ENCODE peak calls at places on chromosomes 5 and 9, in four cellular contexts. K, W, A and H are unnamed samples.

GRCh38 chr5:73625905-73626811 is at the start of gene ARHGEF28:
- DNase-seq in W (peak; percentile 80), A (peak; percentile 77), K (no peak), H (peak; percentile 82)

GRCh38 chr5:68554566-68555279 is 339.2 kb downstream of the PIK3R1 start:
- DNase-seq in K (no peak), W (no peak), A (peak; percentile 41), H (peak; percentile 95)

GRCh38 chr5:135446186-135446585 is 962 bp downstream of the DCANP1 start:
- DNase-seq in W (no peak), K (no peak), A (no peak), H (no peak)

GRCh38 chr9:94991961-94992907 is 265.7 kb downstream of the AOPEP start:
- DNase-seq in K (no peak), A (no peak), W (no peak), H (no peak)

GRCh38 chr9:127796899-127797370 is 5.7 kb upstream of the FPGS start:
- DNase-seq in K (no peak), A (no peak), W (peak; percentile 4), H (no peak)

GRCh38 chr9:17929506-17929905 is 350.6 kb downstream of the SH3GL2 start:
- DNase-seq in K (no peak), W (no peak), A (no peak), H (no peak)

GRCh38 chr5:55989860-55990259 is 4.9 kb downstream of the IL6ST start:
- DNase-seq in A (no peak), K (no peak), W (no peak), H (peak; percentile 11)

GRCh38 chr5:139378101-139378825 is 4.8 kb downstream of the SLC23A1 start:
- DNase-seq in K (no peak), W (no peak), A (no peak), H (no peak)

GRCh38 chr9:107007981-107008380 is 145.0 kb downstream of the ZNF462 start:
- DNase-seq in K (no peak), W (no peak), A (no peak), H (no peak)

GRCh38 chr5:176816043-176816745 is 5.8 kb downstream of the UNC5A start:
- DNase-seq in A (no peak), W (no peak), K (no peak), H (no peak)

GRCh38 chr9:29214702-29215248 is 1641.5 kb upstream of the C9orf72 start:
- DNase-seq in A (peak; percentile 15), W (no peak), K (no peak), H (no peak)

GRCh38 chr5:98401645-98402044 is 371.8 kb upstream of the RGMB start:
- DNase-seq in W (no peak), A (no peak), K (no peak), H (peak; percentile 27)

GRCh38 chr9:4365055-4365454 is 65.2 kb upstream of the GLIS3 start:
- DNase-seq in K (no peak), A (no peak), W (no peak), H (no peak)

GRCh38 chr9:13447551-13448422 is 168.3 kb upstream of the MPDZ start:
- DNase-seq in A (no peak), K (no peak), W (no peak), H (no peak)

GRCh38 chr5:126917918-126918623 is 112.3 kb downstream of the MARCHF3 start:
- DNase-seq in K (no peak), A (peak; percentile 55), W (peak; percentile 87), H (peak; percentile 67)

DNA sequence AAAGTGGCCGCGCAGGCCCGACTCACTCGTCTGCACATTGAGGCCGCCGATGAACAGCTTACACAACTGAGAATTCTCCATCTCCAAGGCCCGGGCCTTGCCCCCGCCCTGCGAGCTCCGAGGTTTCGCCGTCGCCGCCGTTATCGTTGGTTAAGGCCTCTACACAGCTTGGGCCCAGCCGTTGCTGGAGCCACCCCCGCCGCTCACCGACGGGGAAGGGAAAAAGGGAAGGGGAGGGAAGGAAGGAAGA is 252 bp downstream of the HNRNPA0 start:
- DNase-seq in A (no peak), K (no peak), W (no peak), H (peak; percentile 72)
- TF ChIP-seq EZH2 in A (no peak), K (no peak), W (no peak), H (no peak)

DNA sequence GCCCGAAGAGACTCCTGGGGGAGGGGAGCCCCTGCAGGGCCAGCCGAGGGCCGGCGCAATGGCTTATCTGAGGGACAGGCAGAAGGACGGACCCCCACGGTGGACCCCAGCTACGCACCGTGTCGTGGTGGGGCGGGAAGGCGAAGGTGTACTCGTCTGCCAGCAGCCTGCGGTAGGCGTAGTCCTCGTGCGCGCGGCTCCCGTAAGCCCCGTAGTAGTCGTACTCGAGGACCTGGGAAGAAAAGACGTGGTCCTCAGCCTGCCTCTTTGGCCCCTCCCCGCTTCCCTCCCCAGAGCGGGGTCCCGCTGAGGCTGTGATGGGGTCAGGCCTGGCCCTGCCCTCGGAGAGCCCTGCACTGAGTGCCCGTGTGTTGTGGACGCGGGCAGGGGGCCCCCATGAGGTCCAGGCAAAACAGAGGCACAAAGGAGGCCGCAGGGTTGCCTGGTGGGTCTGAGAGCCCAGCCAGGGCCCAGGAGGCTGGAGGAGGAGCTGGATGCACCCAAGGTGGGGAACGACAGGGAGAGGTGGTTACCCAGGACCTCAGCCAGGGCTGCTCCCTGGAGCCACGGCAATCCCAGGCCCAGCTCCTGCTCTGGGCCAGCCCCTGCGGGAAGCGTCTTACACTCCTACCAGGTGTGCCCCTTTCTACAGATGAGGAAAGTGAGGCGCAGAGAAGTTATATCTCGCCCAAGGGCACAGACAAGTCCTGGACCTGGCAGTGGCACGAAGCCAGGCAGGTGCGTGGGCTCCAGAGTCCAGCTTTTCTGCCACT is 35.2 kb downstream of the SARDH start:
- DNase-seq in A (no peak), K (no peak), W (no peak), H (no peak)
- TF ChIP-seq EZH2 in A (no peak), K (no peak), W (no peak), H (no peak)

DNA sequence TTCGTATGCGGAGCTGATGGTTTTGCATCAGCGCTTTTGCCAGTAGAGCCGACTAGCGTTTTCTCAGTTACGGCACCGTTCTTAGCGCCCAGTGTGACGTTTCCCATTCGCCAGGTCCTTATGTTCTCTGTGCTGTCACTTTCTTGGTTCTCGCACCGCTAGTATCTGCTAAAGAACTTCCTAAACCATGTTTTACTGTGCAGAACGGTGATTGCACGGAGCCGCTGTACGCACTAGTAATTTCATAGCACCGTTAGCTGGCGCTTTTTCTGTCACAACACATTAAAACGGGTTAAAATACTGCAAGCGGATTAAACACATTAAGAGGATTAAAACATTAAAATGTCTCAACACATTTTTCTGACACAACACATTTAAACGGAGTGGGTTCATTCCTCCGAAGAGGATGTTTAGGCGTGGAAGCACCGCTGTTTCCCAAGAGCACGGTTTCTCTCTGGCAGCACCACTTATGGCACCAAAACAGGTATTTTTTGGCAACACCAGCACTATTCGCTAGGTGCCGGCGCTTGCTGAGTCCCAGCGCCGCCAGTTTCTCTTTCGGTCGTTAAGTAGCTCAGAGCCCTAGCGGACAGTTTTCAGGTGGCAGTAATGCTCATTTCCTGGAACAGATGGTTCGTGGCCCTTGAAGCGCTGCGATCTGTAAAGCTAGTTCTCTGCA is 20.4 kb downstream of the ANXA2R start:
- DNase-seq in K (no peak), A (peak; percentile 85), W (peak; percentile 97), H (peak; percentile 53)
- TF ChIP-seq EZH2 in K (peak; percentile 79), A (no peak), W (no peak), H (no peak)

GRCh38 chr5:171316258-171317121 is 7.4 kb downstream of the TLX3 start:
- DNase-seq in W (no peak), A (no peak), K (no peak), H (no peak)
- TF ChIP-seq EZH2 in W (no peak), A (peak; percentile 99), K (peak; percentile 100), H (no peak)